ENCODE peak calls at places on chromosomes 5 and 9, in ten cellular contexts. L is neural progenitor cell; H is suprapubic skin; B is CD8-positive, alpha-beta T cell; G is Calu3; O is GM13977; I is colonic mucosa; Y is epithelial cell of esophagus; W is lower leg skin; J is thyroid gland. T is an unnamed sample.

GRCh38 chr9:86389648-86390047 is 35.4 kb upstream of the TUT7 start:
- DNase-seq in G (no peak), O (no peak), W (no peak), H (no peak), Y (no peak), I (no peak), J (no peak), L (no peak), B (no peak), T (no peak)

GRCh38 chr5:72509401-72509800 is 2.2 kb upstream of the ZNF366 start:
- DNase-seq in G (no peak), W (no peak), B (no peak), I (no peak), H (peak), O (no peak), Y (no peak), L (no peak), J (no peak), T (no peak)

GRCh38 chr5:78649816-78650561 is 1.4 kb upstream of the LHFPL2 start:
- DNase-seq in J (no peak), O (no peak), Y (no peak), G (no peak), H (no peak), W (no peak), B (no peak), L (peak), I (no peak), T (peak)

GRCh38 chr9:117253256-117253655 is 161.6 kb downstream of the ASTN2 start:
- DNase-seq in W (no peak), H (no peak), I (no peak), L (no peak), Y (no peak), B (no peak), O (no peak), G (no peak), J (no peak), T (no peak)

GRCh38 chr9:26893030-26893676 is 551 bp upstream of the CAAP1 start:
- DNase-seq in J (no peak), G (no peak), Y (no peak), L (peak), B (no peak), I (no peak), H (no peak), O (no peak), W (no peak), T (no peak)

GRCh38 chr9:113973226-113973625 is 97.1 kb downstream of the ZNF618 start:
- DNase-seq in G (no peak), W (no peak), O (no peak), B (no peak), Y (no peak), H (no peak), J (peak), L (no peak), I (no peak), T (no peak)

GRCh38 chr9:90092512-90092911 is 487.7 kb downstream of the GADD45G start:
- DNase-seq in L (no peak), W (no peak), J (no peak), B (no peak), I (no peak), O (peak), Y (no peak), G (no peak), H (no peak), T (no peak)

GRCh38 chr5:122774861-122775712 is at the start of gene SNX2:
- DNase-seq in J (peak), B (peak), Y (peak), L (peak), G (peak), O (peak), W (peak), I (peak), H (peak), T (peak)

GRCh38 chr5:68884893-68885292 is 208.9 kb upstream of the SLC30A5 start:
- DNase-seq in Y (peak), I (no peak), H (no peak), W (no peak), L (peak), G (no peak), J (no peak), O (peak), B (no peak), T (no peak)

GRCh38 chr5:73954381-73954780 is 328.4 kb downstream of the ARHGEF28 start:
- DNase-seq in G (no peak), O (no peak), I (no peak), H (no peak), Y (no peak), B (no peak), L (no peak), J (no peak), W (no peak), T (no peak)

GRCh38 chr9:6667633-6668280 is 22.2 kb upstream of the GLDC start:
- DNase-seq in I (no peak), W (no peak), J (no peak), B (no peak), Y (peak), G (no peak), L (peak), H (no peak), O (peak), T (peak)

GRCh38 chr9:130835441-130836298 is 616 bp downstream of the ABL1 start:
- DNase-seq in Y (peak), O (peak), W (no peak), B (peak), I (no peak), J (peak), L (peak), G (peak), H (no peak), T (no peak)

GRCh38 chr5:148836272-148837250 is 10.2 kb downstream of the ADRB2 start:
- DNase-seq in I (no peak), W (no peak), H (no peak), Y (peak), O (no peak), J (no peak), G (no peak), B (no peak), L (no peak), T (no peak)

GRCh38 chr5:148833122-148833521 is 6.7 kb downstream of the ADRB2 start:
- DNase-seq in B (no peak), H (no peak), J (no peak), L (no peak), I (no peak), Y (no peak), W (no peak), G (no peak), O (no peak), T (no peak)

GRCh38 chr5:148831590-148832565 is 5.5 kb downstream of the ADRB2 start:
- DNase-seq in O (peak), I (no peak), L (no peak), W (peak), G (no peak), Y (peak), H (no peak), J (no peak), B (no peak), T (no peak)

GRCh38 chr5:148834689-148835088 is 8.3 kb downstream of the ADRB2 start:
- DNase-seq in I (no peak), W (no peak), L (no peak), B (no peak), Y (peak), O (no peak), J (no peak), G (no peak), H (no peak), T (no peak)

GRCh38 chr5:148833925-148834324 is 7.5 kb downstream of the ADRB2 start:
- DNase-seq in Y (no peak), I (no peak), H (no peak), G (no peak), B (no peak), L (no peak), W (no peak), J (no peak), O (no peak), T (no peak)
- TF ChIP-seq CTCF in Y (no peak), I (no peak), H (no peak), G (no peak), B (no peak), L (no peak), W (no peak), J (no peak), O (no peak), T (no peak)

GRCh38 chr9:73162987-73163763 is 11.5 kb downstream of the ANXA1 start:
- DNase-seq in G (no peak), Y (peak), W (no peak), B (no peak), I (no peak), O (no peak), J (no peak), L (peak), H (no peak), T (no peak)
- TF ChIP-seq CTCF in G (no peak), Y (no peak), W (no peak), B (no peak), I (no peak), O (no peak), J (no peak), L (no peak), H (no peak), T (peak)

DNA sequence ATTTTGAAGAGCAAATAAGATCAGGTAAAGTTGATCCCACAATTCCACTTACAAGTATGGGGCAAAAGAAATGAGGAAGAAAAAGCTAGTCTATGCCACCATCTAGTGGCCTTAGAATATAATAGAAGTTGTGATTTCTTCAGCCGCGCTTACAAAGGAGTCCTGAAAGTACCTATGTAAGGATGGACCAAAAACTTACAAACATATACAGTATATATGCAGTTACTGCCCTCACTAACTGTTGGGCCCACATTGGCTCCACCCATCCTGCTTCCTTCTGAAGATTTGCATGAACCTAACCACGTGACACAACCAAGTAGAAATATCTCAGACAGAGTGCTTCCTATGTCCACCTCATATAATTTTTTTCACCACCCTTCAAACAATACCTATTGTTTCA is 11.7 kb upstream of the OR13D1 start:
- DNase-seq in J (no peak), B (no peak), O (peak), Y (peak), I (no peak), G (peak), L (peak), W (no peak), H (no peak), T (peak)
- TF ChIP-seq CTCF in J (no peak), B (peak), O (peak), Y (peak), I (peak), G (peak), L (peak), W (no peak), H (no peak), T (peak)

GRCh38 chr5:106474066-106474465 is 1196.7 kb downstream of the EFNA5 start:
- DNase-seq in W (no peak), Y (no peak), G (no peak), O (no peak), J (no peak), L (no peak), I (no peak), H (no peak), B (no peak), T (no peak)
- TF ChIP-seq CTCF in W (no peak), Y (no peak), G (no peak), O (no peak), J (no peak), L (no peak), I (no peak), H (no peak), B (no peak), T (no peak)

GRCh38 chr5:175460560-175460959 is 16.6 kb upstream of the DRD1 start:
- DNase-seq in W (no peak), L (no peak), Y (no peak), J (no peak), O (no peak), G (no peak), H (no peak), B (no peak), I (no peak), T (no peak)

GRCh38 chr5:175461370-175461769 is 17.0 kb upstream of the SFXN1 start:
- DNase-seq in W (no peak), J (no peak), B (no peak), Y (no peak), L (no peak), O (no peak), H (no peak), G (no peak), I (no peak), T (no peak)

GRCh38 chr5:175456105-175456504 is 12.1 kb upstream of the DRD1 start:
- DNase-seq in J (no peak), W (no peak), H (no peak), G (no peak), O (no peak), Y (no peak), B (no peak), L (no peak), I (no peak), T (no peak)

GRCh38 chr5:175457466-175457865 is 13.5 kb upstream of the DRD1 start:
- DNase-seq in Y (no peak), G (no peak), H (no peak), O (no peak), L (no peak), I (no peak), W (no peak), B (no peak), J (no peak), T (no peak)

GRCh38 chr5:175460126-175460525 is 16.1 kb upstream of the DRD1 start:
- DNase-seq in B (no peak), I (no peak), H (no peak), W (no peak), L (no peak), G (no peak), Y (peak), J (no peak), O (no peak), T (peak)
- TF ChIP-seq CTCF in B (peak), I (peak), H (no peak), W (no peak), L (peak), G (peak), Y (peak), J (no peak), O (peak), T (peak)

GRCh38 chr5:51684794-51685355 is 301.6 kb downstream of the ISL1 start:
- DNase-seq in Y (peak), B (no peak), O (no peak), I (no peak), L (no peak), J (no peak), G (no peak), H (no peak), W (no peak), T (no peak)
- TF ChIP-seq CTCF in Y (peak), B (no peak), O (no peak), I (no peak), L (peak), J (no peak), G (peak), H (no peak), W (no peak), T (peak)

DNA sequence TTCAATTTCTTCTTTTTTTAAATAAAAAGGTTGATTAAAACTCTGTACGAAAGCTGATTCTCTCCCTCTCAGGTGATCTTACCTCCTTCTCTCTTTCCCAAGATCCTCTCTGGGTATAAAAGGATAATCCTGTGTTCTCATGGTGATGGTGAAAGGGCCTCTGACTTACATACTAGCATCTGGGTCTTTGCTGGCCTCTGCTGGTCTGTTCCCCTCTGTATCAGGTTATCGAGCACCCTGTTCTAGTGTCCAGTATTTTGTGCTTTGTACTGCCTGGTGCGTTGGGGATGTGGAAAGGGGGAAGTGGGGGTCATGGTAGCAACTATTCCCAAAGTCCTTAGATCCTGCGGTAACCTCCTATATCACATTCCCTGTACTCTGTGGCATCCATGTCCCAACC is 328.9 kb downstream of the NR2F1-AS1 start:
- DNase-seq in Y (no peak), W (no peak), H (no peak), G (peak), L (peak), J (no peak), B (no peak), O (no peak), I (no peak), T (no peak)
- TF ChIP-seq CTCF in Y (peak), W (no peak), H (no peak), G (no peak), L (no peak), J (no peak), B (no peak), O (no peak), I (no peak), T (no peak)

DNA sequence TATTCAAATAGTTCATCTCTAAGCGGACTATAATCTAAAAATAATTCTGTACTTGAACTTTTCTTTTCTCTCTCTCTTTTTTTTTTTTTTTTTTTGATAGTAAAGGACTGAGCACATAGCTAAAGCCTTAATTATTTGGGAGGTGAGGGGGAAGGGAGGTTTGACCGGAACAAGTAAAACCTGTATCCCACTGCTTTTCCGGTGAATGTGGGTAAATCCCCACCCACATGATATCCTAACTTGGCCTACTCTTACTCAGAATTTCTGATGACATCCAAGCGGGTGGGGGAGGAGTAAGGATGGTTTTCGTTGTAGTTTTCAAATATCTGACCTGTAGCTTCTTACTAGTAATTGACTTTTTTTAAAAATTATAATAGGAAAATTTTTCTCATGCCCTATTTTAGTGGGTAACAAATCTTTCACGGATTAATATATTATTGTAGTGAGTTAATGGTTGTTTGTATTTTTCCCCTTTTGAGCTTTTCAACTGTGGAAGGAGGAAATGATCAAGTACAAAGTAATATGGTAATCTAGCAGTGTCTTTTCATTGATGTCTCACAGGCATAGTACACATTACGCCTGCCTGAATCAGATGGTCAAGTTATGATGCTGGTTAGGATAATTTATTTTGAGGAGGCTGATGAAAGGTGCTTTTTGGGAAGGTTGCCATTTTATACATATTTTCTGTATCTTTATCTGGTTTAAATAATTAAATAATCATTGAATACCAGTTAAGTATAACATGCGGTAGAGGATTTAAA is 2.2 kb upstream of the ELL2 start:
- DNase-seq in L (no peak), J (no peak), Y (peak), O (no peak), W (no peak), H (no peak), G (peak), B (no peak), I (no peak), T (no peak)
- TF ChIP-seq CTCF in L (no peak), J (no peak), Y (no peak), O (no peak), W (no peak), H (no peak), G (no peak), B (no peak), I (no peak), T (no peak)

DNA sequence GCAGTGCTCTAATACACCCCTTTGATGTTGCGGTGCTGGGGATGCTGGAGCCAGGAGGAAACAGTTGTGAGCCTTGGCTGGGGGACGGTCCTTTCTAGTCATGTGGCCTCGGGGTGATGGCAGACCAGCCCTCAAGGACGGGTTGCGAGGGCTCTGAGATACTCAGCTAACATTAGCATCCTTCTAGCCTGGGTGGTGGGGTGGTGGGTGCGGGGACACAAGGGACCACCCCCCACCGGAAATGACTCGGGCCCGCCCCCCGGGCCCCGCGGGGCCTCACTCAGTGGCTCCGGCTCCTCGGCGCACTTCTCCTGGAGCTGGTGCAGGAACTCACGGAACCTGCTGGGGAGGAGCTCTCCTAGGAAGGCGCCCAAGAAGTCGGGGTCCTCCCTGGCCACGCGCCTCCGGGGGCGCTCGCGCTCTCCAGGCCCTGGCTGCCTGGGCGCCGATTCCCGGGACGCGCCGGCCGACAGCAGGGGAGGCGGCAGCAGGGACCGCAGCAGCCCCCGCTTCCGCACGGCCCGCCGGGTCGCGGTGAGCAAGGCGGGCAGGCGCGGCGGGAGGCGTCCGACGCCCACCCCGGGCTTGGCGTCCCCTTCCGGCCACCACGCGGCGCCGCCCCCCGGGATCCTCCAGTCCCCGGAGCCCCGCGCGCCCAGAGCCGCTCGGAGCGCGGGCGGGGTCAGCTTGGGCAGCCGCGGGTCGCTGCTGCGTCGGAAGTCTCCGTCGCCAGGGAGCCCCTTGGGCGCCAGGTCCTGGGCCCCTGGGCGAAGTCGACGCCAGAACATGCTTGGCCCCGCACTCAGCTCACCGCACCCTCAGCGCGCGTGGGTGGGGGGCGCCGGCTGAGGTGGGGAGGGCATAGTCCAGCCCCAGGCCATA is 873 bp downstream of the C9orf50 start:
- DNase-seq in G (no peak), W (no peak), L (peak), H (no peak), Y (peak), J (no peak), O (no peak), B (no peak), I (no peak), T (no peak)
- TF ChIP-seq CTCF in G (no peak), W (no peak), L (peak), H (no peak), Y (no peak), J (no peak), O (peak), B (no peak), I (no peak), T (peak)

DNA sequence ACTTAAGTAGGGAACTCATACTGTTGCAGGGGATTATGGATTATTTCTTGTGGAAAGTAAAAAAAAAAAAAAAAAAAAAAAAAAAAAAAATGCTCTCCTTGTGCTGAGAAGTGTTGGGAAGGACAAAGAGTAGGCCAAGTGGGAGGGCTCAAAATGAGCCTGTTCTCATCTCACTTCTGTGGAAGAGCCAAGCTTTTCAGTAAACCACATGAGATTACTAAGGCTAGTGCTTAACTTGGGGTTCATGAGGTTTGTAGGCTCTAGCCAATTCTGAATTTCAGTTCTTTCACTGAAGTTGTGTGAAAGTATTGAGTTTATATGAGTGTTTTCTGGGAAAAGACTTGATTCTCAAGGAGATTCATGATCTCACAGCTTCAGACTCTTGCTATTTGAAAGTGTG is 23.0 kb upstream of the CEP78 start:
- DNase-seq in B (no peak), G (no peak), H (no peak), J (no peak), Y (no peak), W (no peak), O (no peak), I (no peak), L (no peak), T (no peak)
- TF ChIP-seq CTCF in B (no peak), G (no peak), H (no peak), J (no peak), Y (no peak), W (no peak), O (no peak), I (no peak), L (no peak), T (no peak)